ENCODE peak calls at places on chromosomes 6 and 20, in eight cellular contexts. V, T, K, N, S, H, D and L are unnamed samples.

GRCh38 chr20:46580613-46581012 is 30.2 kb upstream of the OCSTAMP start:
- DNase-seq in T (no peak), D (no peak), H (no peak), V (no peak), K (no peak), N (peak), S (no peak), L (no peak)

GRCh38 chr6:134727068-134727467 is 222.8 kb downstream of the ALDH8A1 start:
- DNase-seq in S (no peak), D (no peak), V (no peak), K (no peak), H (no peak), T (no peak), N (no peak), L (no peak)

GRCh38 chr6:170279977-170280688 is 10.7 kb downstream of the DLL1 start:
- DNase-seq in V (peak), N (no peak), K (peak), S (no peak), D (peak), H (no peak), T (no peak), L (peak)

GRCh38 chr20:3101737-3102574 is 17.4 kb upstream of the AVP start:
- DNase-seq in S (no peak), T (no peak), N (no peak), V (no peak), K (no peak), D (no peak), H (no peak), L (no peak)

GRCh38 chr6:26270121-26270861 is 94.7 kb upstream of the BTN3A2 start:
- DNase-seq in H (no peak), D (no peak), K (no peak), N (no peak), T (no peak), S (no peak), V (no peak), L (no peak)

GRCh38 chr20:25285091-25285647 is 37.3 kb downstream of the PYGB start:
- DNase-seq in T (no peak), K (no peak), N (no peak), V (no peak), D (no peak), H (peak), S (no peak), L (peak)

GRCh38 chr6:14763139-14763538 is 482.7 kb upstream of the JARID2 start:
- DNase-seq in T (no peak), D (peak), K (no peak), H (no peak), N (peak), V (no peak), S (no peak), L (no peak)

GRCh38 chr6:452301-453067 is 60.9 kb downstream of the IRF4 start:
- DNase-seq in S (no peak), H (peak), N (no peak), K (no peak), D (no peak), T (no peak), V (no peak), L (peak)

GRCh38 chr6:13212096-13212495 is 116.2 kb downstream of the TBC1D7 start:
- DNase-seq in D (no peak), T (no peak), N (no peak), S (no peak), H (no peak), K (no peak), V (no peak), L (no peak)

GRCh38 chr6:36656441-36656840 is 22.1 kb upstream of the CDKN1A start:
- DNase-seq in N (peak), T (no peak), K (no peak), D (no peak), S (no peak), V (no peak), H (no peak), L (no peak)

GRCh38 chr20:63433756-63434531 is 38.5 kb downstream of the KCNQ2 start:
- DNase-seq in S (no peak), N (no peak), V (no peak), T (no peak), D (no peak), K (no peak), H (no peak), L (no peak)

GRCh38 chr6:161496941-161497340 is 223.1 kb upstream of the AGPAT4 start:
- DNase-seq in V (no peak), K (no peak), H (no peak), T (no peak), S (no peak), D (no peak), N (no peak), L (no peak)

GRCh38 chr20:47576516-47577033 is 74.9 kb downstream of the NCOA3 start:
- DNase-seq in H (no peak), K (peak), S (peak), N (peak), D (peak), T (peak), V (peak), L (peak)

GRCh38 chr6:24283043-24283985 is 74.5 kb downstream of the DCDC2 start:
- DNase-seq in K (peak), D (peak), S (peak), H (peak), N (peak), T (peak), V (peak), L (peak)

GRCh38 chr20:46512943-46513844 is at the start of gene ZNF334:
- DNase-seq in V (peak), T (peak), S (peak), N (peak), K (no peak), H (peak), D (peak), L (peak)

GRCh38 chr20:57582432-57583288 is 21.8 kb downstream of the PCK1 start:
- DNase-seq in H (no peak), K (peak), S (peak), T (no peak), D (peak), N (no peak), V (peak), L (no peak)

GRCh38 chr6:38503032-38503784 is 136.5 kb downstream of the BTBD9 start:
- DNase-seq in H (no peak), T (no peak), K (peak), V (peak), S (no peak), N (no peak), D (no peak), L (no peak)

GRCh38 chr6:136541395-136541794 is 8.8 kb downstream of the MAP7 start:
- DNase-seq in K (no peak), H (no peak), S (no peak), D (no peak), V (no peak), N (no peak), T (no peak), L (no peak)

DNA sequence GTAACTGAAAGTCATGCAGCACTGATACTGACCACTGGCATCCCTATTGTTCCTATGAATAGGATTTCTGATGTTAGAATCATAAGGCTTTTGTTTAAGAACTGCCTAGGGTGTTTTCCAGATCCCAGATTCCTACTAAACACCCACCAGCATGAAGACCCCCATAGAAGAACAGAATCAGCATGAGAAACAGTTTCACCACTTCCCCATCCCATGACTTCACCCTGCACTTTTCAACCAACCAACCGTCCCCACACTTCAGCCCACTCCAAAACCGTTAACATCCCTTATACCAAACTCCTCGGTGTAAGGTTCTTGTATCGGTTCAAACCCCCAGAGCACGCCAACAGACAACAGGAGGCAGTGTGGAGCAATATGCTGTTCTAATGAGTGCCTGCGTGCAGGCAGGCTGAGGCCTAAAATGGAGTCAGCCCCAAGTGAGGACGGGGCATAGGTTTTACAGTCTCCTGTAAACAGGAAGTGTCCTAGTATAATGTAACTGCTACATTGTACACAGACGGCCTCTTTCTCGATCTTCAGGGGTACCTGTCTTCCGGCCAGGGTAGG is 11.4 kb upstream of the SSTR4 start:
- DNase-seq in T (no peak), K (no peak), S (no peak), N (no peak), V (no peak), H (no peak), D (no peak), L (no peak)
- TF ChIP-seq CTCF in T (no peak), K (no peak), S (no peak), N (no peak), V (no peak), H (no peak), D (no peak), L (no peak)

GRCh38 chr6:5610640-5611039 is 349.3 kb downstream of the FARS2 start:
- DNase-seq in N (no peak), T (no peak), D (no peak), K (no peak), H (no peak), S (no peak), V (no peak), L (no peak)
- TF ChIP-seq CTCF in N (no peak), T (no peak), D (no peak), K (no peak), H (no peak), S (no peak), V (no peak), L (no peak)

GRCh38 chr6:139373154-139373927 is 1.1 kb downstream of the CITED2 start:
- DNase-seq in H (peak), K (peak), T (peak), D (peak), S (peak), V (peak), N (peak), L (peak)
- TF ChIP-seq CTCF in H (peak), K (peak), T (peak), D (peak), S (no peak), V (no peak), N (peak), L (peak)

DNA sequence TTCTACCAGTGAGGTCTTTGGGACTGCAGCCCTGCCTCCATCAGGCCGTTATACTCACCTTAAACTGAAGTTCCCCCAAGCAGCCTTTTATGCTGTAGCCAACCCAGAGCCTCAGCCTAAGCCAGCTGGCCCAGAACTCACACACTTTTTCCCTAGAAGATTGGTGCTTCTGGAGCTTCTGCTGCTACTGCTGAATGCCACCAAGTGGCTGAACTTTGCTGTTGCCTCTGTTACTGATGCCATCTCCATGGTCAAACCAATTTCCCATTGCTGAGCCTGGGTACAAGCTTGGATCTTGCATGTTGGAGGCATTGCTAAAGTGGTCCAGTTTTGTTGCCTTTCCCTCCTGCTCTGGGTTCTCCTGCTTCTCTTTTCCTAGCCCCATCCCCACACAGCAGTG is 15.0 kb upstream of the TBX18 start:
- DNase-seq in S (no peak), V (no peak), D (no peak), T (no peak), N (no peak), K (no peak), H (no peak), L (no peak)
- TF ChIP-seq CTCF in S (no peak), V (no peak), D (peak), T (no peak), N (peak), K (no peak), H (no peak), L (no peak)